ENCODE peak calls at places on chromosomes 11 and 22, in four cellular contexts. B is cardiac muscle cell, R is esophagus squamous epithelium, N is small intestine. C is an unnamed sample. For H3K4me1 and H3K36me3, the result is how much of the 10 kb centered on the place peaks cover.

GRCh38 chr22:44828193-44828592 is 75.8 kb downstream of the ARHGAP8 start:
- DNase-seq in B (peak), R (no peak), N (no peak), C (no peak)

GRCh38 chr11:70448983-70449567 is 50.7 kb downstream of the CTTN start:
- DNase-seq in B (no peak), R (no peak), N (no peak), C (no peak)

GRCh38 chr11:92948116-92948515 is 21.3 kb upstream of the MTNR1B start:
- DNase-seq in B (no peak), R (no peak), N (peak), C (no peak)

GRCh38 chr11:102763440-102763839 is 17.0 kb downstream of the MMP10 start:
- DNase-seq in B (no peak), R (no peak), N (no peak), C (no peak)

GRCh38 chr11:44623321-44623715 is 57.9 kb downstream of the CD82 start:
- DNase-seq in B (no peak), R (no peak), N (no peak), C (peak)

GRCh38 chr11:62552931-62553838 is 6.6 kb upstream of the AHNAK start:
- DNase-seq in B (peak), R (no peak), N (peak), C (peak)

GRCh38 chr11:6397156-6397555 is 6.9 kb downstream of the SMPD1 start:
- DNase-seq in B (no peak), R (no peak), N (no peak), C (no peak)

GRCh38 chr11:2561283-2562180 is 116.7 kb downstream of the KCNQ1 start:
- DNase-seq in B (no peak), R (no peak), N (no peak), C (peak)

GRCh38 chr11:129785383-129786111 is 30.1 kb upstream of the TMEM45B start:
- DNase-seq in B (no peak), R (no peak), N (peak), C (no peak)

GRCh38 chr22:23086787-23087186 is 16.5 kb downstream of the GNAZ start:
- DNase-seq in B (no peak), R (no peak), N (no peak), C (no peak)

GRCh38 chr11:63020671-63021255 is 5.1 kb upstream of the SLC22A8 start:
- DNase-seq in B (no peak), R (no peak), N (no peak), C (no peak)

GRCh38 chr11:101860694-101861371 is 54.0 kb upstream of the CEP126 start:
- DNase-seq in B (peak), R (no peak), N (peak), C (peak)

GRCh38 chr11:1041936-1042608 is 5.6 kb upstream of the MUC6 start:
- DNase-seq in B (no peak), R (no peak), N (peak), C (peak)

GRCh38 chr22:49010086-49010863 is 817.4 kb downstream of the BRD1 start:
- DNase-seq in B (no peak), R (no peak), N (no peak), C (peak)

GRCh38 chr11:62141111-62142042 is 17.6 kb downstream of the INCENP start:
- DNase-seq in B (peak), R (no peak), N (no peak), C (no peak)

GRCh38 chr22:44119669-44120313 is 60.9 kb upstream of the PARVG start:
- DNase-seq in B (no peak), R (no peak), N (no peak), C (peak)

GRCh38 chr11:114180301-114181055 is 115.7 kb upstream of the NNMT start:
- DNase-seq in B (peak), R (no peak), N (peak), C (peak)

GRCh38 chr11:20066013-20066782 is 94.1 kb downstream of the DBX1 start:
- DNase-seq in B (no peak), R (no peak), N (no peak), C (no peak)

GRCh38 chr11:113715882-113716625 is 9.9 kb upstream of the TMPRSS5 start:
- DNase-seq in B (no peak), R (no peak), N (no peak), C (no peak)

GRCh38 chr11:27618591-27618990 is 81.7 kb downstream of the BDNF start:
- DNase-seq in B (no peak), R (no peak), N (no peak), C (no peak)

GRCh38 chr11:115530752-115531151 is 26.5 kb upstream of the CADM1 start:
- DNase-seq in B (peak), R (no peak), N (peak), C (no peak)

GRCh38 chr11:115459563-115459962 is 44.7 kb downstream of the CADM1 start:
- DNase-seq in B (no peak), R (no peak), N (no peak), C (no peak)

GRCh38 chr11:62611705-62612365 is 740 bp downstream of the EML3 start:
- DNase-seq in B (no peak), R (no peak), N (peak), C (peak)

GRCh38 chr11:100709233-100709999 is 22.3 kb downstream of the ARHGAP42 start:
- DNase-seq in B (no peak), R (no peak), N (no peak), C (no peak)

GRCh38 chr11:86999388-86999787 is 38.3 kb upstream of the TMEM135 start:
- DNase-seq in B (no peak), R (no peak), N (no peak), C (no peak)

GRCh38 chr11:120058931-120059330 is 79.0 kb downstream of the TRIM29 start:
- DNase-seq in B (no peak), R (no peak), N (no peak), C (no peak)

GRCh38 chr11:3605721-3606324 is 36.0 kb downstream of the ART5 start:
- DNase-seq in B (no peak), R (no peak), N (peak), C (no peak)

GRCh38 chr11:130817608-130817944 is 98.7 kb downstream of the SNX19 start:
- DNase-seq in B (no peak), R (no peak), N (no peak), C (no peak)

GRCh38 chr11:94544832-94545640 is 1.3 kb downstream of the FUT4 start:
- DNase-seq in B (no peak), R (no peak), N (peak), C (peak)

GRCh38 chr22:36644333-36644757 is 59.2 kb downstream of the CACNG2 start:
- DNase-seq in B (peak), R (no peak), N (peak), C (no peak)

GRCh38 chr11:47002366-47002765 is 65.8 kb downstream of the CSTPP1 start:
- DNase-seq in B (no peak), R (no peak), N (no peak), C (no peak)
- H3K4me3 ChIP-seq in B (no peak), R (no peak), N (no peak), C (no peak)

GRCh38 chr11:35033011-35033410 is 106.0 kb upstream of the CD44 start:
- DNase-seq in B (no peak), R (no peak), N (no peak), C (peak)
- H3K4me1 ChIP-seq in B (under half), R (under half), N (under half), C (under half)

DNA sequence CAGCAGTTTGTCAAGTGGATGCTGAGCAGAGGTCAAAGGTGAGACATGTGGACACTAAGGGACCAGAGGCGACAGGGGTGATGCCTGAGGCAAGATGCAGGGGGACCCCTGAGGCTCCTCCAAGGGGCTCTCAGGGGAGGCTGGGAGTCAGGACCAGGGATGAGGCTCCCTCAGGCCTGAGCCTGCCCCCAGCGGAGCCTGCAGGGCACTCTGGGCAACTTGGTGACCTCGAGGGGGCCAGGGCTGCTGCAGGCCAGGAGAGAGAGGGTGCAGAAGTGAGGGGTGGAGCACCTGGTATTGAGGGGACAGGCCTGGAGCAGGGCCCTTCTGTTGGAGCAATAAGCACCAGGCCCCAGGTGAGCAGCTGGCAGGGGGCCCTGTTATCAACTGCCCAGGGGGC is 6.1 kb downstream of the EHBP1L1 start:
- DNase-seq in B (no peak), R (no peak), N (no peak), C (no peak)
- H3K36me3 ChIP-seq in B (under half), R (under half), N (under half), C (under half)

GRCh38 chr11:8614497-8614896 is 20.5 kb upstream of the STK33 start:
- DNase-seq in B (no peak), R (no peak), N (no peak), C (no peak)
- H3K4me3 ChIP-seq in B (no peak), R (no peak), N (no peak), C (no peak)

GRCh38 chr22:39943366-39943765 is 16.8 kb upstream of the TMA7B start:
- DNase-seq in B (peak), R (no peak), N (no peak), C (no peak)
- H3K4me1 ChIP-seq in B (under half), R (under half), N (under half), C (under half)

GRCh38 chr22:38783095-38783710 is 10.7 kb downstream of the DNAL4 start:
- DNase-seq in B (no peak), R (no peak), N (no peak), C (peak)

GRCh38 chr22:38786631-38787030 is 7.3 kb downstream of the DNAL4 start:
- DNase-seq in B (no peak), R (no peak), N (no peak), C (no peak)

GRCh38 chr22:38784035-38784434 is 9.9 kb downstream of the DNAL4 start:
- DNase-seq in B (no peak), R (no peak), N (no peak), C (peak)

GRCh38 chr22:38781033-38781432 is 12.9 kb downstream of the DNAL4 start:
- DNase-seq in B (no peak), R (no peak), N (no peak), C (no peak)

GRCh38 chr22:38782402-38783094 is 11.4 kb downstream of the DNAL4 start:
- DNase-seq in B (peak), R (no peak), N (no peak), C (no peak)
- H3K36me3 ChIP-seq in B (under half), R (under half), N (under half), C (under half)

GRCh38 chr11:33766085-33766484 is 8.2 kb downstream of the FBXO3 start:
- DNase-seq in B (no peak), R (no peak), N (no peak), C (no peak)
- H3K4me3 ChIP-seq in B (no peak), R (no peak), N (no peak), C (no peak)

DNA sequence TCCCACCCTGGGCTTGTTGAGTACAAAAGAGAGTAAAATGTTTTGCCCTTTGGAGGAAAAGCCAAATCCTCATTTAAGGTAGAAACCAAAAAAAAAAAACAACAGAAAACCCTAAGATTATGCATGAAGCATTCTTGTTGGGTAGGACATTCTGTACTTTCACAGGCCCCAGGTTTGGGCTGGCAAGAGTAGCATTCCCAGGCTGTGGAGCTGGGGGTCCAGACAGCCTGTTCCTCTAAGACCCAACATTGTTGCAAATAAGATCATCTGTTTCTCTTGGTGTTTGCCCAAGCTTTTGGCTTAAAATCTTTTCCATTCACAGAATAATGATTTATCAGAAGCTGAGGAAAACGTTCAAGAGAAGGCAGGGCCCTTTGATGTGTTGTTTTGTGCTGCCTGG is 123.8 kb downstream of the MICAL2 start:
- DNase-seq in B (no peak), R (no peak), N (no peak), C (no peak)
- H3K4me1 ChIP-seq in B (under half), R (under half), N (under half), C (under half)

DNA sequence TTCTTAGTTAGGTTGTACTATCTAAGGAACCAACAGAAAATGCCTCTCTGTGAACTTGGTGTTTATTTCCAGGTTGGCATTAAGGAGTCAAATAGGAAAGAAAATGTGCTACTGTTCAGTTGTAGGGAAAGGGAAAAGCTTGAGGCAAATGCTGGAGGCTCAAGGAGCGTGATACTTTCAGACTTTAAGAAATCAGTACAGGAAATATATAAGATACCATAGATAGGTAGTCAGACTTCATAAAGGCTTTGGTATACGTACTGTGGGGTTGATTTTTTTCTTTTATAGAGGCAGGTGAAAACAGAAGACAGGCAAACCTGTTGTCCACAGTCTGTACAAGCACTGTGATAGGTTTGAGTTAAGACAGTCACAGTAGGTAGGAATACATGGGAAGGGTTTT is 30.8 kb downstream of the EP300 start:
- DNase-seq in B (no peak), R (no peak), N (no peak), C (no peak)
- H3K36me3 ChIP-seq in B (under half), R (under half), N (under half), C (half or more)